ENCODE peak calls at places on chromosomes 16 and 17, in ten cellular contexts. One of them, this sample, is unnamed.

GRCh38 chr16:85916141-85916890 is 17.4 kb downstream of the IRF8 start:
- DNase-seq in OCI-LY7: no peak
- DNase-seq in neural progenitor cell: no peak
- DNase-seq in iPS DF 6.9: no peak
- DNase-seq in effector memory CD4-positive, alpha-beta T cell: no peak
- DNase-seq in hepatocyte: peak; percentile 78
- DNase-seq in upper lobe of right lung: peak; percentile 90
- DNase-seq in gastrocnemius medialis: no peak
- DNase-seq in SK-N-SH: no peak
- DNase-seq in colonic mucosa: peak; percentile 95
- DNase-seq in this sample: no peak

GRCh38 chr16:48236286-48236685 is 7.8 kb upstream of the LONP2 start:
- DNase-seq in OCI-LY7: no peak
- DNase-seq in hepatocyte: no peak
- DNase-seq in SK-N-SH: no peak
- DNase-seq in neural progenitor cell: no peak
- DNase-seq in gastrocnemius medialis: no peak
- DNase-seq in iPS DF 6.9: no peak
- DNase-seq in colonic mucosa: no peak
- DNase-seq in upper lobe of right lung: no peak
- DNase-seq in effector memory CD4-positive, alpha-beta T cell: no peak
- DNase-seq in this sample: no peak

GRCh38 chr17:75404223-75404738 is 1.2 kb downstream of the GRB2 start:
- DNase-seq in effector memory CD4-positive, alpha-beta T cell: peak; percentile 34
- DNase-seq in iPS DF 6.9: no peak
- DNase-seq in hepatocyte: peak; percentile 88
- DNase-seq in SK-N-SH: peak; percentile 87
- DNase-seq in OCI-LY7: peak; percentile 83
- DNase-seq in gastrocnemius medialis: no peak
- DNase-seq in neural progenitor cell: peak; percentile 89
- DNase-seq in upper lobe of right lung: peak; percentile 72
- DNase-seq in colonic mucosa: peak; percentile 68
- DNase-seq in this sample: peak; percentile 94

GRCh38 chr16:89367538-89368059 is 122.8 kb downstream of the ANKRD11 start:
- DNase-seq in neural progenitor cell: no peak
- DNase-seq in SK-N-SH: no peak
- DNase-seq in gastrocnemius medialis: no peak
- DNase-seq in iPS DF 6.9: no peak
- DNase-seq in OCI-LY7: no peak
- DNase-seq in colonic mucosa: no peak
- DNase-seq in effector memory CD4-positive, alpha-beta T cell: no peak
- DNase-seq in upper lobe of right lung: peak; percentile 11
- DNase-seq in hepatocyte: no peak
- DNase-seq in this sample: no peak

GRCh38 chr17:9538626-9539025 is 37.0 kb downstream of the STX8 start:
- DNase-seq in OCI-LY7: no peak
- DNase-seq in neural progenitor cell: peak; percentile 64
- DNase-seq in colonic mucosa: no peak
- DNase-seq in SK-N-SH: no peak
- DNase-seq in iPS DF 6.9: no peak
- DNase-seq in upper lobe of right lung: no peak
- DNase-seq in hepatocyte: no peak
- DNase-seq in effector memory CD4-positive, alpha-beta T cell: no peak
- DNase-seq in gastrocnemius medialis: no peak
- DNase-seq in this sample: no peak

GRCh38 chr16:49866533-49867155 is 10.7 kb upstream of the ZNF423 start:
- DNase-seq in neural progenitor cell: peak; percentile 92
- DNase-seq in iPS DF 6.9: no peak
- DNase-seq in colonic mucosa: no peak
- DNase-seq in OCI-LY7: no peak
- DNase-seq in upper lobe of right lung: no peak
- DNase-seq in effector memory CD4-positive, alpha-beta T cell: no peak
- DNase-seq in gastrocnemius medialis: no peak
- DNase-seq in hepatocyte: no peak
- DNase-seq in SK-N-SH: peak; percentile 90
- DNase-seq in this sample: no peak

GRCh38 chr17:12613566-12613965 is 52.1 kb upstream of the MYOCD start:
- DNase-seq in OCI-LY7: no peak
- DNase-seq in gastrocnemius medialis: no peak
- DNase-seq in SK-N-SH: no peak
- DNase-seq in iPS DF 6.9: no peak
- DNase-seq in colonic mucosa: no peak
- DNase-seq in effector memory CD4-positive, alpha-beta T cell: no peak
- DNase-seq in neural progenitor cell: no peak
- DNase-seq in hepatocyte: no peak
- DNase-seq in upper lobe of right lung: no peak
- DNase-seq in this sample: peak; percentile 38

GRCh38 chr17:14515015-14515414 is 214.1 kb downstream of the HS3ST3B1 start:
- DNase-seq in effector memory CD4-positive, alpha-beta T cell: no peak
- DNase-seq in hepatocyte: peak; percentile 4
- DNase-seq in SK-N-SH: no peak
- DNase-seq in iPS DF 6.9: no peak
- DNase-seq in OCI-LY7: no peak
- DNase-seq in colonic mucosa: no peak
- DNase-seq in gastrocnemius medialis: no peak
- DNase-seq in upper lobe of right lung: no peak
- DNase-seq in neural progenitor cell: no peak
- DNase-seq in this sample: no peak

GRCh38 chr16:81266680-81267095 is 28.2 kb downstream of the BCO1 start:
- DNase-seq in neural progenitor cell: no peak
- DNase-seq in colonic mucosa: peak; percentile 88
- DNase-seq in SK-N-SH: no peak
- DNase-seq in OCI-LY7: no peak
- DNase-seq in effector memory CD4-positive, alpha-beta T cell: no peak
- DNase-seq in gastrocnemius medialis: no peak
- DNase-seq in iPS DF 6.9: no peak
- DNase-seq in upper lobe of right lung: no peak
- DNase-seq in hepatocyte: peak; percentile 64
- DNase-seq in this sample: no peak

GRCh38 chr17:33469911-33470310 is 176.8 kb upstream of the ASIC2 start:
- DNase-seq in neural progenitor cell: no peak
- DNase-seq in hepatocyte: peak; percentile 82
- DNase-seq in colonic mucosa: peak; percentile 19
- DNase-seq in iPS DF 6.9: no peak
- DNase-seq in SK-N-SH: no peak
- DNase-seq in upper lobe of right lung: no peak
- DNase-seq in effector memory CD4-positive, alpha-beta T cell: no peak
- DNase-seq in gastrocnemius medialis: no peak
- DNase-seq in OCI-LY7: no peak
- DNase-seq in this sample: peak; percentile 20

GRCh38 chr16:53949716-53950410 is 245.9 kb downstream of the FTO start:
- DNase-seq in neural progenitor cell: no peak
- DNase-seq in iPS DF 6.9: no peak
- DNase-seq in gastrocnemius medialis: no peak
- DNase-seq in OCI-LY7: no peak
- DNase-seq in SK-N-SH: no peak
- DNase-seq in colonic mucosa: no peak
- DNase-seq in hepatocyte: no peak
- DNase-seq in effector memory CD4-positive, alpha-beta T cell: no peak
- DNase-seq in upper lobe of right lung: no peak
- DNase-seq in this sample: no peak

GRCh38 chr17:82941021-82942001 is 101.5 kb upstream of the ZNF750 start:
- DNase-seq in hepatocyte: no peak
- DNase-seq in colonic mucosa: no peak
- DNase-seq in OCI-LY7: no peak
- DNase-seq in gastrocnemius medialis: no peak
- DNase-seq in neural progenitor cell: no peak
- DNase-seq in upper lobe of right lung: peak; percentile 65
- DNase-seq in effector memory CD4-positive, alpha-beta T cell: no peak
- DNase-seq in SK-N-SH: no peak
- DNase-seq in iPS DF 6.9: no peak
- DNase-seq in this sample: no peak

GRCh38 chr17:40457369-40457768 is 14.1 kb downstream of the IGFBP4 start:
- DNase-seq in OCI-LY7: no peak
- DNase-seq in SK-N-SH: no peak
- DNase-seq in iPS DF 6.9: no peak
- DNase-seq in neural progenitor cell: no peak
- DNase-seq in gastrocnemius medialis: no peak
- DNase-seq in upper lobe of right lung: no peak
- DNase-seq in colonic mucosa: no peak
- DNase-seq in hepatocyte: no peak
- DNase-seq in effector memory CD4-positive, alpha-beta T cell: no peak
- DNase-seq in this sample: no peak

GRCh38 chr16:87314990-87315420 is 2.2 kb downstream of the C16orf95 start:
- DNase-seq in neural progenitor cell: no peak
- DNase-seq in colonic mucosa: no peak
- DNase-seq in SK-N-SH: no peak
- DNase-seq in hepatocyte: no peak
- DNase-seq in gastrocnemius medialis: no peak
- DNase-seq in OCI-LY7: no peak
- DNase-seq in iPS DF 6.9: no peak
- DNase-seq in upper lobe of right lung: no peak
- DNase-seq in effector memory CD4-positive, alpha-beta T cell: no peak
- DNase-seq in this sample: no peak

GRCh38 chr16:87318158-87318644 is 1.0 kb upstream of the C16orf95 start:
- DNase-seq in gastrocnemius medialis: no peak
- DNase-seq in hepatocyte: peak; percentile 23
- DNase-seq in OCI-LY7: peak; percentile 13
- DNase-seq in effector memory CD4-positive, alpha-beta T cell: no peak
- DNase-seq in upper lobe of right lung: no peak
- DNase-seq in colonic mucosa: no peak
- DNase-seq in neural progenitor cell: no peak
- DNase-seq in iPS DF 6.9: no peak
- DNase-seq in SK-N-SH: no peak
- DNase-seq in this sample: peak; percentile 43

GRCh38 chr16:87317766-87318121 is 552 bp upstream of the C16orf95 start:
- DNase-seq in upper lobe of right lung: peak; percentile 80
- DNase-seq in effector memory CD4-positive, alpha-beta T cell: no peak
- DNase-seq in OCI-LY7: peak; percentile 63
- DNase-seq in colonic mucosa: peak; percentile 66
- DNase-seq in gastrocnemius medialis: no peak
- DNase-seq in iPS DF 6.9: no peak
- DNase-seq in SK-N-SH: peak; percentile 75
- DNase-seq in neural progenitor cell: no peak
- DNase-seq in hepatocyte: peak; percentile 78
- DNase-seq in this sample: peak; percentile 87

GRCh38 chr16:87316923-87317765 is at the start of gene C16orf95:
- DNase-seq in neural progenitor cell: peak; percentile 97
- DNase-seq in OCI-LY7: peak; percentile 96
- DNase-seq in iPS DF 6.9: peak; percentile 87
- DNase-seq in gastrocnemius medialis: peak; percentile 96
- DNase-seq in SK-N-SH: peak; percentile 100
- DNase-seq in colonic mucosa: peak; percentile 98
- DNase-seq in hepatocyte: peak; percentile 97
- DNase-seq in effector memory CD4-positive, alpha-beta T cell: peak; percentile 94
- DNase-seq in upper lobe of right lung: peak; percentile 96
- DNase-seq in this sample: peak; percentile 98

GRCh38 chr16:87316450-87316922 is 706 bp downstream of the C16orf95 start:
- DNase-seq in gastrocnemius medialis: no peak
- DNase-seq in neural progenitor cell: no peak
- DNase-seq in hepatocyte: no peak
- DNase-seq in iPS DF 6.9: no peak
- DNase-seq in upper lobe of right lung: no peak
- DNase-seq in SK-N-SH: no peak
- DNase-seq in effector memory CD4-positive, alpha-beta T cell: no peak
- DNase-seq in OCI-LY7: no peak
- DNase-seq in colonic mucosa: no peak
- DNase-seq in this sample: no peak
- H3K4me3 ChIP-seq in gastrocnemius medialis: peak overlapping the region; percentile 100
- H3K4me3 ChIP-seq in neural progenitor cell: peak overlapping the region; percentile 92
- H3K4me3 ChIP-seq in hepatocyte: peak overlapping the region; percentile 85
- H3K4me3 ChIP-seq in iPS DF 6.9: peak overlapping the region; percentile 82
- H3K4me3 ChIP-seq in upper lobe of right lung: peak overlapping the region; percentile 100
- H3K4me3 ChIP-seq in SK-N-SH: peak overlapping the region; percentile 90
- H3K4me3 ChIP-seq in effector memory CD4-positive, alpha-beta T cell: peak overlapping the region; percentile 95
- H3K4me3 ChIP-seq in OCI-LY7: peak overlapping the region; percentile 90
- H3K4me3 ChIP-seq in colonic mucosa: peak overlapping the region; percentile 87
- H3K4me3 ChIP-seq in this sample: peak overlapping the region; percentile 92

GRCh38 chr16:87819282-87819681 is 50.0 kb downstream of the SLC7A5 start:
- DNase-seq in effector memory CD4-positive, alpha-beta T cell: no peak
- DNase-seq in OCI-LY7: no peak
- DNase-seq in colonic mucosa: no peak
- DNase-seq in hepatocyte: no peak
- DNase-seq in neural progenitor cell: no peak
- DNase-seq in gastrocnemius medialis: no peak
- DNase-seq in upper lobe of right lung: no peak
- DNase-seq in iPS DF 6.9: no peak
- DNase-seq in SK-N-SH: no peak
- DNase-seq in this sample: no peak
- H3K4me1 ChIP-seq in effector memory CD4-positive, alpha-beta T cell: peaks cover 6% of the 10 kb centered on the region
- H3K4me1 ChIP-seq in OCI-LY7: peaks cover 17% of the 10 kb centered on the region
- H3K4me1 ChIP-seq in colonic mucosa: no peaks in the 10 kb centered on the region
- H3K4me1 ChIP-seq in hepatocyte: peaks cover 19% of the 10 kb centered on the region
- H3K4me1 ChIP-seq in neural progenitor cell: peaks cover 46% of the 10 kb centered on the region
- H3K4me1 ChIP-seq in gastrocnemius medialis: no peaks in the 10 kb centered on the region
- H3K4me1 ChIP-seq in upper lobe of right lung: no peaks in the 10 kb centered on the region
- H3K4me1 ChIP-seq in iPS DF 6.9: peaks cover 18% of the 10 kb centered on the region
- H3K4me1 ChIP-seq in SK-N-SH: peaks cover 2% of the 10 kb centered on the region
- H3K4me1 ChIP-seq in this sample: no peaks in the 10 kb centered on the region

GRCh38 chr17:6509295-6509771 is 47.0 kb downstream of the PITPNM3 start:
- DNase-seq in SK-N-SH: no peak
- DNase-seq in iPS DF 6.9: no peak
- DNase-seq in hepatocyte: no peak
- DNase-seq in OCI-LY7: no peak
- DNase-seq in gastrocnemius medialis: no peak
- DNase-seq in effector memory CD4-positive, alpha-beta T cell: no peak
- DNase-seq in upper lobe of right lung: peak; percentile 52
- DNase-seq in colonic mucosa: peak; percentile 24
- DNase-seq in neural progenitor cell: no peak
- DNase-seq in this sample: no peak
- H3K4me3 ChIP-seq in SK-N-SH: no peak overlapping the region
- H3K4me3 ChIP-seq in iPS DF 6.9: no peak overlapping the region
- H3K4me3 ChIP-seq in hepatocyte: no peak overlapping the region
- H3K4me3 ChIP-seq in OCI-LY7: no peak overlapping the region
- H3K4me3 ChIP-seq in gastrocnemius medialis: no peak overlapping the region
- H3K4me3 ChIP-seq in effector memory CD4-positive, alpha-beta T cell: no peak overlapping the region
- H3K4me3 ChIP-seq in upper lobe of right lung: no peak overlapping the region
- H3K4me3 ChIP-seq in colonic mucosa: no peak overlapping the region
- H3K4me3 ChIP-seq in neural progenitor cell: no peak overlapping the region
- H3K4me3 ChIP-seq in this sample: no peak overlapping the region

GRCh38 chr16:66603537-66604375 is 748 bp upstream of the CMTM3 start:
- DNase-seq in effector memory CD4-positive, alpha-beta T cell: peak; percentile 65
- DNase-seq in gastrocnemius medialis: no peak
- DNase-seq in neural progenitor cell: peak; percentile 87
- DNase-seq in hepatocyte: peak; percentile 85
- DNase-seq in colonic mucosa: peak; percentile 63
- DNase-seq in iPS DF 6.9: no peak
- DNase-seq in upper lobe of right lung: peak; percentile 80
- DNase-seq in SK-N-SH: peak; percentile 76
- DNase-seq in OCI-LY7: peak; percentile 75
- DNase-seq in this sample: no peak

GRCh38 chr16:66608241-66609138 is 4.0 kb downstream of the CMTM3 start:
- DNase-seq in SK-N-SH: peak; percentile 94
- DNase-seq in hepatocyte: peak; percentile 95
- DNase-seq in OCI-LY7: peak; percentile 83
- DNase-seq in iPS DF 6.9: peak; percentile 85
- DNase-seq in neural progenitor cell: peak; percentile 90
- DNase-seq in colonic mucosa: peak; percentile 87
- DNase-seq in upper lobe of right lung: peak; percentile 93
- DNase-seq in gastrocnemius medialis: peak; percentile 73
- DNase-seq in effector memory CD4-positive, alpha-beta T cell: peak; percentile 67
- DNase-seq in this sample: peak; percentile 94

GRCh38 chr16:66606000-66606751 is 1.7 kb downstream of the CMTM3 start:
- DNase-seq in gastrocnemius medialis: no peak
- DNase-seq in colonic mucosa: no peak
- DNase-seq in iPS DF 6.9: no peak
- DNase-seq in SK-N-SH: no peak
- DNase-seq in hepatocyte: no peak
- DNase-seq in effector memory CD4-positive, alpha-beta T cell: no peak
- DNase-seq in upper lobe of right lung: no peak
- DNase-seq in neural progenitor cell: no peak
- DNase-seq in OCI-LY7: peak; percentile 72
- DNase-seq in this sample: peak; percentile 10

GRCh38 chr16:66604376-66605176 is at the start of gene CMTM3:
- DNase-seq in OCI-LY7: peak; percentile 81
- DNase-seq in upper lobe of right lung: peak; percentile 87
- DNase-seq in neural progenitor cell: peak; percentile 91
- DNase-seq in iPS DF 6.9: no peak
- DNase-seq in effector memory CD4-positive, alpha-beta T cell: peak; percentile 56
- DNase-seq in SK-N-SH: peak; percentile 98
- DNase-seq in hepatocyte: peak; percentile 87
- DNase-seq in colonic mucosa: peak; percentile 58
- DNase-seq in gastrocnemius medialis: no peak
- DNase-seq in this sample: peak; percentile 90

GRCh38 chr16:66605177-66605999 is 884 bp downstream of the CMTM3 start:
- DNase-seq in hepatocyte: peak; percentile 77
- DNase-seq in gastrocnemius medialis: no peak
- DNase-seq in OCI-LY7: peak; percentile 38
- DNase-seq in SK-N-SH: peak; percentile 80
- DNase-seq in colonic mucosa: peak; percentile 45
- DNase-seq in iPS DF 6.9: no peak
- DNase-seq in effector memory CD4-positive, alpha-beta T cell: peak; percentile 29
- DNase-seq in upper lobe of right lung: peak; percentile 84
- DNase-seq in neural progenitor cell: peak; percentile 82
- DNase-seq in this sample: peak; percentile 80
- H3K4me1 ChIP-seq in hepatocyte: peaks cover 12% of the 10 kb centered on the region
- H3K4me1 ChIP-seq in gastrocnemius medialis: peaks cover 14% of the 10 kb centered on the region
- H3K4me1 ChIP-seq in OCI-LY7: peaks cover 45% of the 10 kb centered on the region
- H3K4me1 ChIP-seq in SK-N-SH: peaks cover 22% of the 10 kb centered on the region
- H3K4me1 ChIP-seq in colonic mucosa: no peaks in the 10 kb centered on the region
- H3K4me1 ChIP-seq in iPS DF 6.9: peaks cover 6% of the 10 kb centered on the region
- H3K4me1 ChIP-seq in effector memory CD4-positive, alpha-beta T cell: peaks cover 20% of the 10 kb centered on the region
- H3K4me1 ChIP-seq in upper lobe of right lung: peaks cover 15% of the 10 kb centered on the region
- H3K4me1 ChIP-seq in neural progenitor cell: peaks cover 9% of the 10 kb centered on the region
- H3K4me1 ChIP-seq in this sample: peaks cover 25% of the 10 kb centered on the region

This sample was measured in adipocyte.